ENCODE peak calls at places on chromosomes 6 and 20, in five cellular contexts. V, W, D, F and M are unnamed samples. For H3K27me3, the result is how much of the 10 kb centered on the place peaks cover.

GRCh38 chr20:905999-906520 is 10.1 kb downstream of the ANGPT4 start:
- DNase-seq in V (no peak), F (no peak), W (no peak), D (no peak), M (no peak)

GRCh38 chr20:59144179-59144830 is 19.3 kb upstream of the ZNF831 start:
- DNase-seq in D (no peak), F (peak), W (no peak), V (no peak), M (no peak)

GRCh38 chr6:7911345-7911725 is 747 bp upstream of the TXNDC5 start:
- DNase-seq in V (no peak), F (no peak), W (no peak), D (peak), M (no peak)

GRCh38 chr6:10421508-10422281 is 6.8 kb upstream of the TFAP2A start:
- DNase-seq in D (no peak), W (no peak), F (no peak), V (no peak), M (no peak)

GRCh38 chr6:34888874-34889555 is at the start of gene ANKS1A:
- DNase-seq in D (peak), F (peak), V (peak), W (peak), M (no peak)

GRCh38 chr6:128803911-128804310 is 79.0 kb upstream of the LAMA2 start:
- DNase-seq in V (peak), D (no peak), W (no peak), F (no peak), M (no peak)

GRCh38 chr6:26044140-26045045 is 42.8 kb upstream of the HFE start:
- DNase-seq in D (peak), V (no peak), F (peak), W (peak), M (no peak)

GRCh38 chr6:73491371-73491770 is 29.5 kb downstream of the EEF1A1 start:
- DNase-seq in W (no peak), F (no peak), V (no peak), D (no peak), M (no peak)

GRCh38 chr6:73516712-73517489 is 3.9 kb downstream of the EEF1A1 start:
- DNase-seq in D (no peak), W (no peak), V (no peak), F (no peak), M (no peak)

GRCh38 chr6:113584767-113585166 is 272.4 kb upstream of the MARCKS start:
- DNase-seq in F (no peak), V (no peak), W (no peak), D (no peak), M (no peak)

GRCh38 chr20:45450097-45450818 is 19.3 kb upstream of the WFDC2 start:
- DNase-seq in V (peak), D (peak), W (no peak), F (no peak), M (no peak)

GRCh38 chr20:64093013-64093503 is 8.9 kb upstream of the LKAAEAR1 start:
- DNase-seq in W (no peak), V (no peak), D (no peak), F (no peak), M (no peak)

GRCh38 chr6:131733376-131734016 is 22.7 kb upstream of the CTAGE9 start:
- DNase-seq in V (peak), D (no peak), F (no peak), W (no peak), M (peak)

GRCh38 chr20:36181934-36182603 is 27.5 kb downstream of the EPB41L1 start:
- DNase-seq in W (no peak), V (peak), D (no peak), F (no peak), M (no peak)

GRCh38 chr6:31272431-31272830 is 539 bp upstream of the HLA-C start:
- DNase-seq in V (no peak), F (no peak), W (no peak), D (no peak), M (no peak)

GRCh38 chr6:30960907-30961673 is 20.3 kb downstream of the MUCL3 start:
- DNase-seq in W (no peak), V (peak), D (peak), F (no peak), M (no peak)

GRCh38 chr20:41854765-41855164 is 236.6 kb upstream of the CHD6 start:
- DNase-seq in W (no peak), F (no peak), D (peak), V (no peak), M (no peak)

GRCh38 chr20:53580376-53581111 is 13.1 kb downstream of the ZNF217 start:
- DNase-seq in D (no peak), F (peak), W (no peak), V (no peak), M (no peak)
- TF ChIP-seq CTCF in D (no peak), F (no peak), W (no peak), V (no peak), M (peak)

GRCh38 chr6:46014511-46015118 is 1.0 kb downstream of the CLIC5 start:
- DNase-seq in V (no peak), F (no peak), W (peak), D (no peak), M (no peak)

GRCh38 chr6:46011241-46012085 is 4.2 kb downstream of the CLIC5 start:
- DNase-seq in D (peak), F (peak), V (no peak), W (no peak), M (no peak)

GRCh38 chr6:46015119-46015968 is at the start of gene CLIC5:
- DNase-seq in F (peak), W (peak), V (no peak), D (no peak), M (no peak)

GRCh38 chr6:46014054-46014453 is 1.6 kb downstream of the CLIC5 start:
- DNase-seq in V (no peak), W (no peak), F (no peak), D (no peak), M (no peak)

DNA sequence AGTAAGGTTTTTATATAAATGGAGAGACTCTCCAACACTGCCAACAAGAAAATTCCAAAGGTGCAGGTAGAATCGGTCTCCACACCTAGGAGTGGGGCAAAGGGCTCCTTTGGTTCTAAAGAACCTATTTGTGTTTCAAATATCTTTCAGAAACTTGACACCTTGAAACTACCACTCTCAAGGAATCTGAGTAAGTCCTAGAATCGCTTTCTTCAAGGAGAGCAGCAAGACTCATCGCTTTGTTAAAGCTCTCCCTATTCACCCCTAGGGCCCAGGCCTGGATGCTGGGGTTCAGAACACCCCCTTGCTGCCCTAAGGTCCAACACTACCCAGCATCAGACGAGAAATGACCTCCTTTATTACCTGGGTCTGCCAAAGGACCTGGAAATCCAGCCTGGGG is 2.0 kb downstream of the CLIC5 start:
- DNase-seq in W (no peak), D (no peak), F (no peak), V (no peak), M (no peak)
- H3K4me3 ChIP-seq in W (peak), D (no peak), F (no peak), V (no peak), M (no peak)

DNA sequence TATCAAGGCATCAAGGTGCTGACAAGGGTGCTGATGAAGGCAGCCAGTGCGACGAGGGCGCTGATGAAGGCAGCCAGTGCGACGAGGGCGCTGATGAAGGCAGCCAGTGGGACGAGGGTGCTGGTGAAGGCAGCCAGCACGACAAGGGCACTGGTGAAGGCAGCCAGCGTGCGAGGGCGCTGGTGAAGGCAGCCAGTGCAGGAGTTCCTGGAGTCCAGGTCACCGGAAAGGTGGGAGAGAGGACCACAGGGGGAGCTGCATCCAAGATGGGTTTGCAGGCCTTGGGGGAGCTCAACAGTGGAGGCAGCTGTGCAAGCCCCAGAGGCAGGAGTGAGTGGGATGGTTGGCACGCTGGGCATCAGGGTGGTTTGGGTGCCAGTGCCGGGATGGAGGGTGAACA is 176.3 kb downstream of the TBXT start:
- DNase-seq in V (no peak), D (no peak), W (no peak), F (no peak), M (no peak)
- H3K27me3 ChIP-seq in V (under half), D (under half), W (under half), F (under half), M (under half)

DNA sequence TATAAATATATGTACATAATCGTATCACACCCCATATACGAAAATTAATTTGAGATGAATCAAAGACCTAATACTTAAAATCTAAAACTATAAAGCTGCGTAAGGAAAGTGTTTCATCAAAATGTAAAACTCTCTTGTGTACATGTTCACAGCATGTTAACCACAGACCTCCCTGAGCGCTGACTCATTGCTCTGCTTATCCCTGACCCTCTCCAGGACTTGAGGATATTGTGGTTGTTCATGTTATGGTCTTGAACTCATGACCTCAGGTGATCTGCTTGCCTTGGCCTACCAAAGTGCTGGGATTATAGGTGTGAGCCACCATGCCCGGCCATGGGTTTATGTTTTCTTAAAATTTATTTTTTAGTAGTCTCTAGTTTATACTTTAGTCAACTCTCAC is 14.2 kb downstream of the FAM83B start:
- DNase-seq in W (no peak), V (peak), D (no peak), F (no peak), M (peak)
- TF ChIP-seq CTCF in W (no peak), V (no peak), D (no peak), F (no peak), M (no peak)

GRCh38 chr20:39698706-39699211 is 736.6 kb downstream of the DHX35 start:
- DNase-seq in V (no peak), D (no peak), F (no peak), W (no peak), M (no peak)

GRCh38 chr20:39700527-39700926 is 738.4 kb downstream of the DHX35 start:
- DNase-seq in W (no peak), D (no peak), F (no peak), V (no peak), M (no peak)

GRCh38 chr20:39702716-39703349 is 740.7 kb downstream of the DHX35 start:
- DNase-seq in W (no peak), V (no peak), D (no peak), F (no peak), M (no peak)

DNA sequence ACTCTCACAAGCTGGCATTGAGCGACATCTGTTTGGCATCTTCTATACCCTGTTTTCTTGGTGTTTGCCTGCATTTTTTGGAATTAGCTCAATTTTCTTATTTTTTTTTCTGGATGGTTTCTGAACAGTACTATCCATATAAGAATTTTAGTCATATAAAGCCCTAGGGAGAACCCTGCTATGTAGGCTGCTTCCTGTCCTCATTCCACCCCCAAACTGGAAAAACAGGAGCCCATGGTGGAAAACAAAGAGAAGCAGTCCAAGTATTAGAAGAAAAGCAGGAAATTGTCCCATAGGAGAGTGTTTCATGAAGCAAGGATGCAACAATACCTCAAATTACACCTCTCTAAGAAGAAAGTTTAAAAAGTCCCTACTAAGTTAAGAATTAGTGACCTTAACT is 737.2 kb downstream of the DHX35 start:
- DNase-seq in F (no peak), V (no peak), W (no peak), D (no peak), M (no peak)
- H3K4me3 ChIP-seq in F (no peak), V (no peak), W (no peak), D (no peak), M (no peak)

GRCh38 chr20:56805313-56805712 is 176.2 kb downstream of the TFAP2C start:
- DNase-seq in F (no peak), D (no peak), W (no peak), V (no peak), M (no peak)
- H3K27me3 ChIP-seq in F (under half), D (under half), W (under half), V (under half), M (under half)

GRCh38 chr6:36731622-36732310 is 34.1 kb downstream of the RAB44 start:
- DNase-seq in F (no peak), W (no peak), D (no peak), V (no peak), M (no peak)
- TF ChIP-seq CTCF in F (no peak), W (no peak), D (no peak), V (no peak), M (no peak)

GRCh38 chr6:52324239-52324638 is 37.7 kb upstream of the PAQR8 start:
- DNase-seq in W (no peak), F (no peak), D (no peak), V (no peak), M (no peak)

GRCh38 chr6:52325695-52326471 is 36.1 kb upstream of the PAQR8 start:
- DNase-seq in W (no peak), V (no peak), F (no peak), D (no peak), M (no peak)

GRCh38 chr6:52328721-52329120 is 33.2 kb upstream of the PAQR8 start:
- DNase-seq in F (no peak), W (no peak), D (no peak), V (no peak), M (no peak)

GRCh38 chr6:52328303-52328662 is 33.7 kb upstream of the PAQR8 start:
- DNase-seq in V (no peak), D (no peak), F (no peak), W (no peak), M (no peak)

DNA sequence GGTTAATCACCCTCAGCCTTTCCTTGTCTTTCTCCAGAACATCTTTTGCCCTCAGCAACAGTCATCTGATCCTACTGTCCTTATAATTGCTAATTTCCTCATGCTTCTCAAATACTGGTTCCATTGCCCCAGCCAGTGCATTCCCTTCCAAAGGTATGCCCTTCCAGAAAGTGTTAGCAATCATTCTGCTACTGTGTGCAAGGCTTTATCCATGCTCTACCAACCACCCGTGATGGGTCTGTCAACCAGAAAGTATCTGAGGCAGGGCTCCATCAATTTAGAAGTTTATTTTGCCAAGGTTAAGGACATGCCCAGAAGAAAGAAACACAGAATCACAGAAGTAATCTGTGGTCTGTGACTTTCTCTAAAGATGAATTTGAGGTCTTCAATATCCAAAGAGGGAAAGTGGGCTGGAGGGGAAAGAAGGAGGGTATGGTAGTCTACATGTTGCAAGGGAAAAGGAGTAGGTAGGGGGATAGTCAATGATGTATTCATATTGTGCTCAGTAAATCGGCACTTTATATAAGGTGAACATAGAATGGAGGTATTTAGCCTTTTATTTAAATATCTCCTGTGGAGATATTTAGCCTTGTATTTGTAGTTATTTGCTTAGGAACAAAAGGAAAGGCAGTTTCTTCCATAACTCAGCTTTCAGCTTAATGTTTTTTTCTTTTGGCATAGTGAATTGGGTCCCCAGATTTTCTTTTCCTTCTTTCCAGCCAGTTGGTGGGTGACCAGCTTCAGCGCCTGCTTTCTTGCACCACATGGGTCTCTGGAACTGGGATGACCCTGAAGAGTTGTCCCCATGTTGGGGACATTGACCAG is 35.2 kb upstream of the PAQR8 start:
- DNase-seq in V (no peak), W (no peak), F (no peak), D (no peak), M (no peak)
- H3K4me3 ChIP-seq in V (no peak), W (no peak), F (no peak), D (no peak), M (no peak)

DNA sequence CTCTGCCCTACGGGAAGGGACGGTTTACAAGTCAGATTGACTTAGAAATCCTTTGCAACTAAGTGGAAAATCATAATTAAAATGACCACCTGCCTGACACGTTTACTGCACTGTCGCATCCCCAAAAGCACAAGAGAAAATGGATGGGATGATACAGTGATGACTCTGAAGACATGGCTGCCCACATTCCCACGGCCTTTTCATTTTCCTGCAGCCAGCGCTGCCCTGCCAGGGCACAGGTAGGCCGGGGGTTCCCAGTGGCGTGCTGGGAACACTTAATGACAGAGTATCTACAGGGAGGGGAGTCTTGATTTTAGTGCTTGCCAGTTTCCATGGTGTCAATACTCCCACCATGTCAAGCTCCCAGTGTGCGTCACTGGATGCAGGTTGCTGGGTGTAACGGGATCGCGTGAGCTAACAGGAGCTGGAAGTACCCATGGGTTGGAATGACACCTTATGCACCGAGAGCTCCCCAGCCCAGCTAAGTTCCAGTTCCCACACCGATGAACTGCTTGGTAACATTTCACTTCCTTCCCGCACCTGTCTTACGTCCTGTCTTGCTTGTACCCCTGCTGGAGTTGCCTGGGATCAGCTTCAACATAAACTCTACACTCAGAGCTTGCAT is 129.1 kb downstream of the ANKRD60 start:
- DNase-seq in F (no peak), V (no peak), D (no peak), W (no peak), M (no peak)
- H3K27me3 ChIP-seq in F (under half), V (under half), D (under half), W (under half), M (under half)